ENCODE peak calls at places on chromosomes 5 and 9, in seven cellular contexts. One of them, this sample, is unnamed. For H3K4me1, the result is how much of the 10 kb centered on the place peaks cover.

GRCh38 chr9:2798423-2798822 is 45.5 kb downstream of the PUM3 start:
- ATAC-seq in right cardiac atrium: peak
- ATAC-seq in lower lobe of right lung: no peak
- ATAC-seq in K562: no peak
- ATAC-seq in heart right ventricle: no peak
- ATAC-seq in HCT116: no peak
- ATAC-seq in left lung: no peak
- ATAC-seq in this sample: no peak

GRCh38 chr5:25850581-25850980 is 1187.8 kb downstream of the CDH9 start:
- ATAC-seq in right cardiac atrium: no peak
- ATAC-seq in lower lobe of right lung: no peak
- ATAC-seq in K562: no peak
- ATAC-seq in heart right ventricle: no peak
- ATAC-seq in HCT116: no peak
- ATAC-seq in left lung: no peak
- ATAC-seq in this sample: no peak

GRCh38 chr5:74103131-74104023 is 477.4 kb downstream of the ARHGEF28 start:
- ATAC-seq in right cardiac atrium: peak
- ATAC-seq in lower lobe of right lung: peak
- ATAC-seq in K562: no peak
- ATAC-seq in heart right ventricle: peak
- ATAC-seq in HCT116: no peak
- ATAC-seq in left lung: no peak
- ATAC-seq in this sample: no peak

GRCh38 chr5:37494756-37495155 is 115.6 kb downstream of the WDR70 start:
- ATAC-seq in right cardiac atrium: no peak
- ATAC-seq in lower lobe of right lung: no peak
- ATAC-seq in K562: no peak
- ATAC-seq in heart right ventricle: no peak
- ATAC-seq in HCT116: no peak
- ATAC-seq in left lung: no peak
- ATAC-seq in this sample: no peak

GRCh38 chr5:71783891-71784290 is 64.8 kb downstream of the CARTPT start:
- ATAC-seq in right cardiac atrium: no peak
- ATAC-seq in lower lobe of right lung: peak
- ATAC-seq in K562: peak
- ATAC-seq in heart right ventricle: no peak
- ATAC-seq in HCT116: no peak
- ATAC-seq in left lung: no peak
- ATAC-seq in this sample: peak

GRCh38 chr9:29806941-29807625 is 2233.8 kb upstream of the C9orf72 start:
- ATAC-seq in right cardiac atrium: no peak
- ATAC-seq in lower lobe of right lung: no peak
- ATAC-seq in K562: no peak
- ATAC-seq in heart right ventricle: no peak
- ATAC-seq in HCT116: no peak
- ATAC-seq in left lung: no peak
- ATAC-seq in this sample: no peak

GRCh38 chr5:111584651-111585050 is 72.3 kb upstream of the STARD4 start:
- ATAC-seq in right cardiac atrium: peak
- ATAC-seq in lower lobe of right lung: no peak
- ATAC-seq in K562: no peak
- ATAC-seq in heart right ventricle: no peak
- ATAC-seq in HCT116: no peak
- ATAC-seq in left lung: peak
- ATAC-seq in this sample: no peak

GRCh38 chr5:9361835-9362234 is 184.0 kb downstream of the SEMA5A start:
- ATAC-seq in right cardiac atrium: peak
- ATAC-seq in lower lobe of right lung: peak
- ATAC-seq in K562: peak
- ATAC-seq in heart right ventricle: peak
- ATAC-seq in HCT116: no peak
- ATAC-seq in left lung: peak
- ATAC-seq in this sample: no peak

GRCh38 chr5:88925692-88926490 is 42.9 kb upstream of the MEF2C start:
- ATAC-seq in right cardiac atrium: peak
- ATAC-seq in lower lobe of right lung: no peak
- ATAC-seq in K562: peak
- ATAC-seq in heart right ventricle: no peak
- ATAC-seq in HCT116: no peak
- ATAC-seq in left lung: no peak
- ATAC-seq in this sample: no peak

GRCh38 chr9:20929276-20929675 is 102.2 kb downstream of the HACD4 start:
- ATAC-seq in right cardiac atrium: no peak
- ATAC-seq in lower lobe of right lung: no peak
- ATAC-seq in K562: no peak
- ATAC-seq in heart right ventricle: no peak
- ATAC-seq in HCT116: no peak
- ATAC-seq in left lung: no peak
- ATAC-seq in this sample: no peak

GRCh38 chr9:37283730-37284235 is 138.7 kb upstream of the GRHPR start:
- ATAC-seq in right cardiac atrium: no peak
- ATAC-seq in lower lobe of right lung: no peak
- ATAC-seq in K562: peak
- ATAC-seq in heart right ventricle: no peak
- ATAC-seq in HCT116: no peak
- ATAC-seq in left lung: no peak
- ATAC-seq in this sample: no peak

GRCh38 chr9:109779711-109780452 is at the start of gene PALM2AKAP2:
- ATAC-seq in right cardiac atrium: peak
- ATAC-seq in lower lobe of right lung: peak
- ATAC-seq in K562: peak
- ATAC-seq in heart right ventricle: peak
- ATAC-seq in HCT116: no peak
- ATAC-seq in left lung: peak
- ATAC-seq in this sample: peak

GRCh38 chr5:11177993-11178711 is 417.1 kb upstream of the DAP start:
- ATAC-seq in right cardiac atrium: no peak
- ATAC-seq in lower lobe of right lung: no peak
- ATAC-seq in K562: no peak
- ATAC-seq in heart right ventricle: no peak
- ATAC-seq in HCT116: no peak
- ATAC-seq in left lung: no peak
- ATAC-seq in this sample: no peak

GRCh38 chr9:130023147-130023787 is 19.7 kb downstream of the FNBP1 start:
- ATAC-seq in right cardiac atrium: peak
- ATAC-seq in lower lobe of right lung: no peak
- ATAC-seq in K562: no peak
- ATAC-seq in heart right ventricle: no peak
- ATAC-seq in HCT116: no peak
- ATAC-seq in left lung: no peak
- ATAC-seq in this sample: peak
- H3K4me1 ChIP-seq in right cardiac atrium: under half
- H3K4me1 ChIP-seq in lower lobe of right lung: under half
- H3K4me1 ChIP-seq in K562: under half
- H3K4me1 ChIP-seq in heart right ventricle: half or more
- H3K4me1 ChIP-seq in HCT116: under half
- H3K4me1 ChIP-seq in left lung: half or more
- H3K4me1 ChIP-seq in this sample: half or more

GRCh38 chr9:107394264-107394663 is 95.3 kb downstream of the KLF4 start:
- ATAC-seq in right cardiac atrium: no peak
- ATAC-seq in lower lobe of right lung: no peak
- ATAC-seq in K562: no peak
- ATAC-seq in heart right ventricle: peak
- ATAC-seq in HCT116: no peak
- ATAC-seq in left lung: no peak
- ATAC-seq in this sample: peak

GRCh38 chr9:107395126-107395525 is 94.4 kb downstream of the KLF4 start:
- ATAC-seq in right cardiac atrium: no peak
- ATAC-seq in lower lobe of right lung: no peak
- ATAC-seq in K562: no peak
- ATAC-seq in heart right ventricle: no peak
- ATAC-seq in HCT116: no peak
- ATAC-seq in left lung: no peak
- ATAC-seq in this sample: no peak

DNA sequence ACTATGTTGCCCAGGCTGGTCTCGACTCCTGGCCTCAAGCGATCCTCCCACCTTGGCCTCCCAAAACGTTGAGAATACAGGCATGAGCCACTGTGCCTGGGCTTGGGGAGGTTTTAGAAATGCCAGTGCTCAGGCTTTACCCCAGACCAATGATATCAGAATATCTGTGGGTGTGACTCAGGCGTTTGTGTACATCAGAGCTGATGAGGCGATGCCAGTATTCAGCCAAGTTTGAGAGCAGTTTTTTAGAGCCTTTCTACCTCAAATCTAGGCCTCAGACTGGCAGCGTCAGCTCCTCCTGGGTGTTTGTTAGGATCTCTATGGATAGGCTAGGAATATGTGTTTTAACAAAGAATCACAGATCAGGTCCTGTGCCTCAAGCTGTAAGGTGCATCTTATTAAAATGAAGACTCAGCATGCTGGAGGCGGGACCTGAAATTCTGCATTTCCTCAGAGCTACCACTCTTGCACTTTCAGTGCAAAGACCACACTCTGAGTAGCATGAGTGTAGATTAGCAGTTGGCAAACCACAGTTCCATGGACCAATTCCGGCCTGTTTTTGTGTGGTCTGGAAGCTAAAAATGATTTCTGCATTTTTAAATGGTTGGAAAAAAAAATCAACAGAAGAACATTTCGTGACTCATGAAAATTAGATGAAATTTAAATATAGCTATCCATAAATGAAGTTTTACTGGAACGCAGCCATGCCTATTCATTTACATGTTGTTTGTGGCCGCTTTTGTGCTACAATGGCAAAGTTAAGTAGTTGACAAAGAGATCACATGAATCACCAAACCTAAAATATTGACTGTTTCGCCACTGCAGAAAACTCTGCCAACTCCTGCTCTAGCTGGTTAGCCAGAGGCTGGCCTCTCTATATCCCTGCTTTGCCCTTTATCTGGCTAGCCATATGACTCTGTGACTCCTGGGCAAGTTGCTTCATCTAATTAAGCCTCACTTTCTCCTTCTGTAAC is 92.2 kb downstream of the KLF4 start:
- ATAC-seq in right cardiac atrium: no peak
- ATAC-seq in lower lobe of right lung: peak
- ATAC-seq in K562: no peak
- ATAC-seq in heart right ventricle: no peak
- ATAC-seq in HCT116: no peak
- ATAC-seq in left lung: peak
- ATAC-seq in this sample: no peak
- H3K4me1 ChIP-seq in right cardiac atrium: under half
- H3K4me1 ChIP-seq in lower lobe of right lung: under half
- H3K4me1 ChIP-seq in K562: under half
- H3K4me1 ChIP-seq in heart right ventricle: under half
- H3K4me1 ChIP-seq in HCT116: under half
- H3K4me1 ChIP-seq in left lung: under half
- H3K4me1 ChIP-seq in this sample: under half

GRCh38 chr5:172417130-172417802 is 37.1 kb downstream of the SH3PXD2B start:
- ATAC-seq in right cardiac atrium: no peak
- ATAC-seq in lower lobe of right lung: no peak
- ATAC-seq in K562: no peak
- ATAC-seq in heart right ventricle: no peak
- ATAC-seq in HCT116: no peak
- ATAC-seq in left lung: no peak
- ATAC-seq in this sample: no peak

GRCh38 chr5:172414618-172415599 is 39.4 kb downstream of the SH3PXD2B start:
- ATAC-seq in right cardiac atrium: no peak
- ATAC-seq in lower lobe of right lung: no peak
- ATAC-seq in K562: no peak
- ATAC-seq in heart right ventricle: no peak
- ATAC-seq in HCT116: no peak
- ATAC-seq in left lung: no peak
- ATAC-seq in this sample: peak

GRCh38 chr5:172413601-172414000 is 40.7 kb downstream of the SH3PXD2B start:
- ATAC-seq in right cardiac atrium: no peak
- ATAC-seq in lower lobe of right lung: no peak
- ATAC-seq in K562: no peak
- ATAC-seq in heart right ventricle: no peak
- ATAC-seq in HCT116: no peak
- ATAC-seq in left lung: no peak
- ATAC-seq in this sample: no peak

GRCh38 chr5:172417983-172418630 is 36.2 kb downstream of the SH3PXD2B start:
- ATAC-seq in right cardiac atrium: peak
- ATAC-seq in lower lobe of right lung: peak
- ATAC-seq in K562: no peak
- ATAC-seq in heart right ventricle: peak
- ATAC-seq in HCT116: no peak
- ATAC-seq in left lung: peak
- ATAC-seq in this sample: peak

DNA sequence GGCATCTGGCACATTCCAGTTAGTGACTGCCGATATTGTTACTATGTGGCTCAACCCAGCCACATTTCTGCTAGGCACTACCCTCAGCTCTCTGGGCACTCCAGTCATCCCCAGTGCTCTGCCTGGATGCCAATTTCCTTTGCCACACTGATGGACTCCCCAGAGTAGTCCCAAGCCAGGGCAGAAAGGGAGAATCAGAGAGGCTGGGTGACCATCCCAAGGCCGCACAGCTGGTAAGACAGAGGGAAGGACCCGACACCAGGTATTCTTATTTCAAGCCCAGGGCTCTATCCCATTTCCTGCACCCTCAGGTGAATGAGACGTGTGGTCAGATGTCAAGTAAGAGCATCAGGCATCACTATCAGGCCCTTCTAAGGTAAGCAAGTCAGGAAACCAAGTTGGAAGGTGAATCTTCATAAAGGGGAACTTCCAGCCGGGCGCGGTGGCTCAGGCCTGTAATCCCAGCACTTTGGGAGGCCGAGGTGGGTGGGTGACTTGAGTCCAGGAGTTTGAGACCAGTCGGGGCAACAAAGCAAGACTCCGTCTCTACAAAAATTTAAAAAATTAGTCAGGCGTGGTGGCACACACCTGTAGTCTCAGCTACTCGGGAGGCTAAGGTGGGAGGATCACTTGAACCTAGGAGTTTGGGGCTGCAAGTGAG is 38.6 kb downstream of the SH3PXD2B start:
- ATAC-seq in right cardiac atrium: no peak
- ATAC-seq in lower lobe of right lung: no peak
- ATAC-seq in K562: no peak
- ATAC-seq in heart right ventricle: no peak
- ATAC-seq in HCT116: no peak
- ATAC-seq in left lung: no peak
- ATAC-seq in this sample: no peak
- H3K4me1 ChIP-seq in right cardiac atrium: under half
- H3K4me1 ChIP-seq in lower lobe of right lung: half or more
- H3K4me1 ChIP-seq in K562: under half
- H3K4me1 ChIP-seq in heart right ventricle: half or more
- H3K4me1 ChIP-seq in HCT116: under half
- H3K4me1 ChIP-seq in left lung: half or more
- H3K4me1 ChIP-seq in this sample: half or more

GRCh38 chr5:146538441-146538840 is 22.5 kb upstream of the GPR151 start:
- ATAC-seq in right cardiac atrium: no peak
- ATAC-seq in lower lobe of right lung: no peak
- ATAC-seq in K562: no peak
- ATAC-seq in heart right ventricle: no peak
- ATAC-seq in HCT116: no peak
- ATAC-seq in left lung: no peak
- ATAC-seq in this sample: no peak

GRCh38 chr5:146540421-146540820 is 24.4 kb upstream of the GPR151 start:
- ATAC-seq in right cardiac atrium: no peak
- ATAC-seq in lower lobe of right lung: no peak
- ATAC-seq in K562: no peak
- ATAC-seq in heart right ventricle: no peak
- ATAC-seq in HCT116: no peak
- ATAC-seq in left lung: no peak
- ATAC-seq in this sample: no peak

GRCh38 chr5:146544232-146544631 is 28.2 kb upstream of the GPR151 start:
- ATAC-seq in right cardiac atrium: no peak
- ATAC-seq in lower lobe of right lung: no peak
- ATAC-seq in K562: no peak
- ATAC-seq in heart right ventricle: no peak
- ATAC-seq in HCT116: no peak
- ATAC-seq in left lung: no peak
- ATAC-seq in this sample: no peak

GRCh38 chr5:146541956-146542849 is 26.2 kb upstream of the GPR151 start:
- ATAC-seq in right cardiac atrium: peak
- ATAC-seq in lower lobe of right lung: peak
- ATAC-seq in K562: peak
- ATAC-seq in heart right ventricle: peak
- ATAC-seq in HCT116: peak
- ATAC-seq in left lung: peak
- ATAC-seq in this sample: peak

GRCh38 chr5:146539973-146540372 is 24.0 kb upstream of the GPR151 start:
- ATAC-seq in right cardiac atrium: no peak
- ATAC-seq in lower lobe of right lung: no peak
- ATAC-seq in K562: no peak
- ATAC-seq in heart right ventricle: no peak
- ATAC-seq in HCT116: no peak
- ATAC-seq in left lung: no peak
- ATAC-seq in this sample: no peak
- H3K4me1 ChIP-seq in right cardiac atrium: under half
- H3K4me1 ChIP-seq in lower lobe of right lung: under half
- H3K4me1 ChIP-seq in K562: under half
- H3K4me1 ChIP-seq in heart right ventricle: under half
- H3K4me1 ChIP-seq in HCT116: under half
- H3K4me1 ChIP-seq in left lung: under half
- H3K4me1 ChIP-seq in this sample: under half